ENCODE peak calls at places on chromosomes 5 and 9, in five cellular contexts. X, W, M, C and P are unnamed samples.
A peak's percentile ranks its signal among the peaks of the same experiment; 100 is the strongest.

GRCh38 chr5:91443028-91443427 is 59.9 kb upstream of the ARRDC3 start:
- DNase-seq in W (no peak), X (no peak), C (no peak), M (no peak), P (peak; percentile 14)

GRCh38 chr5:133316346-133317343 is 264.8 kb downstream of the HSPA4 start:
- DNase-seq in X (peak; percentile 80), C (no peak), M (no peak), W (no peak), P (no peak)

GRCh38 chr5:16721151-16722102 is 104.6 kb upstream of the RETREG1 start:
- DNase-seq in X (no peak), C (no peak), M (no peak), W (no peak), P (no peak)

GRCh38 chr9:3506164-3506563 is 19.6 kb downstream of the RFX3 start:
- DNase-seq in C (no peak), X (no peak), W (no peak), M (no peak), P (no peak)

GRCh38 chr5:109701252-109701651 is 11.5 kb downstream of the MAN2A1 start:
- DNase-seq in M (no peak), W (no peak), X (no peak), C (no peak), P (no peak)

GRCh38 chr5:127561254-127561653 is 43.8 kb downstream of the PRRC1 start:
- DNase-seq in M (no peak), X (no peak), W (no peak), C (no peak), P (peak; percentile 36)

GRCh38 chr9:107248714-107249113 is 34.4 kb upstream of the RAD23B start:
- DNase-seq in W (no peak), X (no peak), M (no peak), C (no peak), P (no peak)

GRCh38 chr5:133159543-133159942 is 107.7 kb downstream of the HSPA4 start:
- DNase-seq in M (no peak), W (no peak), X (no peak), C (no peak), P (no peak)

GRCh38 chr9:114180701-114181582 is 25.6 kb downstream of the COL27A1 start:
- DNase-seq in C (no peak), X (no peak), W (no peak), M (peak; percentile 40), P (no peak)

GRCh38 chr9:99103909-99104458 is 929 bp upstream of the TGFBR1 start:
- DNase-seq in M (peak; percentile 15), C (no peak), W (no peak), X (peak; percentile 50), P (no peak)

GRCh38 chr5:179536676-179537075 is 13.7 kb upstream of the RUFY1 start:
- DNase-seq in W (no peak), M (no peak), X (no peak), C (no peak), P (no peak)

GRCh38 chr5:138468133-138468965 is 3.1 kb downstream of the EGR1 start:
- DNase-seq in X (no peak), M (no peak), C (no peak), W (no peak), P (no peak)
- H3K4me3 ChIP-seq in X (no peak overlapping the region), M (peak overlapping the region; percentile 91), C (no peak overlapping the region), W (peak overlapping the region; percentile 81), P (peak overlapping the region; percentile 77)

GRCh38 chr9:130493476-130493875 is 48.7 kb downstream of the ASS1 start:
- DNase-seq in X (no peak), W (no peak), C (no peak), M (no peak), P (no peak)
- H3K36me3 ChIP-seq in X (no peaks in the 10 kb centered on the region), W (no peaks in the 10 kb centered on the region), C (no peaks in the 10 kb centered on the region), M (peaks cover 73% of the 10 kb centered on the region), P (no peaks in the 10 kb centered on the region)

DNA sequence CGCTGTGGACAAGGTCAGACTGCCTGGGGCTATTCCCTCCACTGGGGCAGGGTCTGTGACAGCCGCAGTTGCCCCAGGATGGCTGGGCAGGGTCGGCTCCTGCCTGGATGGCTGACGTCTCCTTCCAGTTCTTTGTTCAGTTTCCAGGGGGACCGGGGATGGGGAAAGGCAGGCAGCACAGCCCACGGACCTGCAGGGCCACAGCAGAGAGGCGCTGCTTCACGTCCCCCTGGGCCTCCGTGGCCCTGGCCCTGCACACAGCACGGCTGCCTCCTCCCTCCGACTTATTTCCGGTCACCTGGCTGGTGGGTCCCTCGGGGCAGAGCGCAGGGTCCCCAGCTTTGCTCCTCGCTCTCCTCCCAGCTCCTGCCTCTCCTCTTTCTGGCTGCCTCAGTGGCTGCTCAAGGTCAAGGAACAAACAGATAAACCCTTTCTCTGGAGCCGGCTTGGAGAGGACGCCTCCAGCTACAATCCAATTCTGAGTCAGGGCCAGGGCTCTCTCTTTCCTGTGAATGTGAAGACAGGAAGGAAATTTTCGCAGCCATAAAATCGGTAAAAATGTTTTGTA is 169.7 kb downstream of the C9orf50 start:
- DNase-seq in C (no peak), W (no peak), M (no peak), X (peak; percentile 66), P (no peak)
- H3K4me3 ChIP-seq in C (no peak overlapping the region), W (no peak overlapping the region), M (peak overlapping the region; percentile 21), X (no peak overlapping the region), P (no peak overlapping the region)

DNA sequence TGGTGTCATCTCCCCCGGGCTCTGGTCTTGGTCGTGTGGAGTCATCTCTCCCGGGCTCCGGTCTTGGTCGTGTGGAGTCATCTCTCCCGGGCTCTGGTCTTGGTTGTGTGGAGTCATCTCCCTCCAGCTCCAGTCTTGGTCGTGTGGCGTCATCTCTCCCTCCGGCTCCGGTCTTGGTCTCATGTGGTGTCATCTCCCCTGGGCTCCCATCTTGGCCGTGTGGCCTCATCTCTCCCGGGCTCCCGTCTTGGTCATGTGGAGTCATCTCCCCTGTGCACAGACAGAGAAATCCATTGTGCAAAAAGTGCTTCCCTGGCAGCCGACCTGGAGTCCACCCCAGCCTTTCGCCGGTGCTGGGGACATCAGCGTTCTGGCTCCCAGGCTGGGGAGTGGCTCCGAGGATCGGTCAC is 91.1 kb upstream of the CACNA1B start:
- DNase-seq in M (no peak), X (peak; percentile 37), W (no peak), C (no peak), P (no peak)
- H3K36me3 ChIP-seq in M (peaks cover 69% of the 10 kb centered on the region), X (peaks cover 16% of the 10 kb centered on the region), W (no peaks in the 10 kb centered on the region), C (peaks cover 47% of the 10 kb centered on the region), P (peaks cover 13% of the 10 kb centered on the region)

DNA sequence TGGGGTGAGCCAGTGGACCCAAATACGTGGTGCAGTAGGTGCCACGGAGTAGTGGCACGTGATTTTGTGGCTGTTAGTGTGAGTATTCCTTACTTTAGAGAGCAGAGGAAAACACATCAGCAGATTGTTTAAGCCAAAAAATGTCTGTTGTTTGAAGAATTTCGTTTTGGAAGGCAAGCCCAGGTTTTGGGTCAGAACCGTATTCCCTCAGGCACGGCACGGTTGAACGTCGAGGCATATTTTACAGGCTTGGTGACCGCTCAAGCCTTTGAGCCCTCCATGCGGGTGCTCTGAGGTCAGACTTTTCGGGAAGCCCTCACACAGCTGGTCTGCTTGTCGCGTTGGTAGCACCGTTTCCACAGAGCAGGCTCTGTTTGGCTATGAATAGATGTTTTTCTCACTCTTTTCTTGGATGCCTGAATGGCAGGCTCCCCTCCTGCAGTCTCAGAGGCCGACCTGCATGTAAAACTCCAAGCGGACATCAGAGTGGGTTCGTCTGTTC is 27.2 kb downstream of the NEK6 start:
- DNase-seq in W (no peak), C (no peak), M (peak; percentile 50), X (no peak), P (no peak)
- H3K4me3 ChIP-seq in W (no peak overlapping the region), C (no peak overlapping the region), M (no peak overlapping the region), X (no peak overlapping the region), P (no peak overlapping the region)

GRCh38 chr5:96745025-96745424 is 62.7 kb downstream of the ERAP1 start:
- DNase-seq in M (no peak), W (no peak), X (no peak), C (no peak), P (no peak)
- H3K36me3 ChIP-seq in M (peaks cover 96% of the 10 kb centered on the region), W (peaks cover 16% of the 10 kb centered on the region), X (peaks cover 2% of the 10 kb centered on the region), C (peaks cover 98% of the 10 kb centered on the region), P (peaks cover 83% of the 10 kb centered on the region)

DNA sequence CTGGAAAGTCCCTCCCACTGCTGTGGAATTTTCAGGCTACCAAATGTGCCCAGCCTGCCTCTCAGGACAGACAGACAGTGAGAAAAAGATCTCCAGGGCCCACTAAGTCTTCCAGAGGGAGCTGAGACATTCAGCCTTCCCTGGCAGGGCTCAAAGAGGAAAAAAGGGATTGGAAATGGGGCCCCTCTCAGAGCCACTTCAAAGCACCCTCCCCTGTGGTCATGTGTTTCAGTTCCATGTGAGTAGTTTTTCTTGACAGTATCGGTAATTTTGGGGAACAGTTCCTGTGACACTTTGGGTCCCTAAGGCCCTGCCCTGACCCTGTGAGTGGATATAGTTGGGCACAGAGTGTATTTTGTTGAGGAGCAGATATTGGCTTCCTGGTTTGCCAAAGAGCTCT is 25.0 kb downstream of the LARP1 start:
- DNase-seq in W (no peak), C (no peak), X (no peak), M (no peak), P (no peak)
- H3K4me3 ChIP-seq in W (no peak overlapping the region), C (no peak overlapping the region), X (no peak overlapping the region), M (no peak overlapping the region), P (no peak overlapping the region)